ENCODE peak calls at places on chromosomes 2 and 18, in four cellular contexts. A, F, K and M are unnamed samples.

GRCh38 chr18:9810994-9811393 is 74.8 kb upstream of the TXNDC2 start:
- DNase-seq in A (no peak), K (peak; percentile 66), F (no peak), M (no peak)

GRCh38 chr2:149489452-149489851 is 98.1 kb downstream of the MMADHC start:
- DNase-seq in A (no peak), K (no peak), F (no peak), M (no peak)

GRCh38 chr18:47184419-47185050 is 8.4 kb upstream of the IER3IP1 start:
- DNase-seq in K (no peak), F (no peak), A (no peak), M (no peak)

GRCh38 chr2:182952741-182953450 is 85.4 kb downstream of the NCKAP1 start:
- DNase-seq in A (no peak), K (no peak), F (no peak), M (no peak)

GRCh38 chr2:235661538-235661937 is 167.7 kb downstream of the AGAP1 start:
- DNase-seq in A (no peak), K (no peak), F (no peak), M (no peak)

GRCh38 chr2:236169741-236170654 is 1.8 kb upstream of the GBX2 start:
- DNase-seq in A (no peak), F (no peak), K (no peak), M (no peak)

GRCh38 chr2:227106845-227107759 is 56.9 kb downstream of the COL4A4 start:
- DNase-seq in F (no peak), K (no peak), A (no peak), M (peak; percentile 38)

GRCh38 chr18:59265246-59266018 is 7.8 kb downstream of the RAX start:
- DNase-seq in A (no peak), F (no peak), K (no peak), M (no peak)

GRCh38 chr2:179343945-179344279 is 79.3 kb upstream of the SESTD1 start:
- DNase-seq in A (no peak), K (no peak), F (no peak), M (no peak)

GRCh38 chr2:145032791-145033190 is 512.9 kb upstream of the ZEB2 start:
- DNase-seq in A (no peak), F (no peak), K (no peak), M (no peak)

GRCh38 chr2:144256996-144257707 is 262.8 kb downstream of the ZEB2 start:
- DNase-seq in K (no peak), A (no peak), F (no peak), M (no peak)

GRCh38 chr18:78622251-78622953 is 357.2 kb upstream of the SALL3 start:
- DNase-seq in K (no peak), F (no peak), A (no peak), M (no peak)

GRCh38 chr18:78621141-78621540 is 358.5 kb upstream of the SALL3 start:
- DNase-seq in F (no peak), A (no peak), K (no peak), M (no peak)

GRCh38 chr18:78625446-78625845 is 354.2 kb upstream of the SALL3 start:
- DNase-seq in K (no peak), A (no peak), F (no peak), M (no peak)

GRCh38 chr18:78624646-78625279 is 354.9 kb upstream of the SALL3 start:
- DNase-seq in K (no peak), A (no peak), F (no peak), M (no peak)

GRCh38 chr18:78623142-78623541 is 356.5 kb upstream of the SALL3 start:
- DNase-seq in A (no peak), F (no peak), K (no peak), M (no peak)
- TF ChIP-seq POLR2A in A (no peak), F (no peak), K (no peak), M (no peak)

GRCh38 chr2:240451791-240452470 is 16.5 kb downstream of the GPC1 start:
- DNase-seq in A (no peak), F (no peak), K (peak; percentile 21), M (no peak)

GRCh38 chr2:240451108-240451611 is 15.7 kb downstream of the GPC1 start:
- DNase-seq in A (no peak), K (peak; percentile 44), F (no peak), M (peak; percentile 82)

GRCh38 chr2:240454031-240454901 is 18.8 kb downstream of the GPC1 start:
- DNase-seq in F (no peak), K (peak; percentile 28), A (no peak), M (no peak)

GRCh38 chr2:240453461-240454030 is 18.1 kb downstream of the GPC1 start:
- DNase-seq in K (peak; percentile 19), A (no peak), F (no peak), M (no peak)

GRCh38 chr2:240452471-240453256 is 17.2 kb downstream of the GPC1 start:
- DNase-seq in F (no peak), K (peak; percentile 70), A (no peak), M (peak; percentile 77)
- TF ChIP-seq POLR2A in F (no peak), K (no peak), A (no peak), M (peak; percentile 63)

DNA sequence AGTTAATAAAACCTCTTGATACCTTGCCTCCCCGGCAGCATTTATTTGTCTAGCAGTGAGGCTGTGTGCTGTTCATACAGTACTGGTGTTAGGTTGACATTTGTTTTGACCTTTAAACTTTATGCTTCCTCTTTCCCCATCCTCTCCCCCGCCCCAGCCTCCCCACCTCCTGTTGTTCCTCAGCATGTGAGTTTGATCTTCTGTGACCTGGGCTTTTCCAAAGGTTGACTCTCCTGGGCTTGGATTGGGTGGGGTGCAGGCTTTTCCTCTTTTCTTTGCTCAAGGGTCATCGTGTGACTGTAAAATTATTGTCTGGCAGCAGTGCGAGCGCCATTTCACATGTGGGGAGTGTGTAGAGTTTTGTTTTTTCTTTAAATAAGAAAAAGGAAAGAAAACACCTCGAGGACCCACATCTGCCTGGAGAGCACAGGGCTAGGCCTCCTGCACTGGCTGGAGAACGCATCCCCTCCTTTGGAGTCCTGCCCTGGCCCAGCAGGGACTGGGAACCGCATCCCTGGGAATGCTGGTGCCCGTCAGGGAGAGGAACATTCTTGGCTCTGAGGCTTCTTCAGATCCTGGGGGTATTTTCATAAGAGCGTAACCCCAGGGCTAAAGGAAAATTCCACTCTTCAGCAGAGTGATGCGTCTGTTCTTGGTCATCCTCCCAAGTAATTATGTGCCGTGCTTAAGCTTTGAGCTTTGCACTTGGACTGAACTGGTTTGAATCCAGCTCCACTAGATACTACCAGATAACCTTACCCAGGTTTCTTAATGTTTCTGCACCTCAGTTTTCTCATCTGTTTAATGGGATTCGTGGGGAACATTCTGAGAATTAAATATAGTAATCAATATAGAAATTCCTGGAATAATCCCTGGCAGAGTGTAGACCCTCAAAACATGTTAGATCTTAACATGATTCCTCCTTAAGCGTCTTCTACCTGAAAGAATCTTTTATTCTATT is 91.5 kb downstream of the SETBP1 start:
- DNase-seq in K (no peak), A (no peak), F (no peak), M (no peak)
- TF ChIP-seq POLR2A in K (no peak), A (no peak), F (no peak), M (no peak)

GRCh38 chr2:28906821-28907220 is 12.4 kb downstream of the WDR43 start:
- DNase-seq in K (no peak), A (no peak), F (no peak), M (no peak)

GRCh38 chr2:28909655-28910054 is 15.2 kb downstream of the WDR43 start:
- DNase-seq in A (no peak), F (no peak), K (no peak), M (no peak)

GRCh38 chr2:28906376-28906775 is 11.9 kb downstream of the WDR43 start:
- DNase-seq in F (no peak), K (no peak), A (no peak), M (no peak)

GRCh38 chr2:28905533-28905932 is 11.1 kb downstream of the WDR43 start:
- DNase-seq in F (no peak), A (no peak), K (no peak), M (no peak)

GRCh38 chr2:28908172-28908571 is 13.7 kb downstream of the WDR43 start:
- DNase-seq in A (no peak), F (no peak), K (no peak), M (no peak)
- TF ChIP-seq POLR2A in A (no peak), F (no peak), K (no peak), M (no peak)

DNA sequence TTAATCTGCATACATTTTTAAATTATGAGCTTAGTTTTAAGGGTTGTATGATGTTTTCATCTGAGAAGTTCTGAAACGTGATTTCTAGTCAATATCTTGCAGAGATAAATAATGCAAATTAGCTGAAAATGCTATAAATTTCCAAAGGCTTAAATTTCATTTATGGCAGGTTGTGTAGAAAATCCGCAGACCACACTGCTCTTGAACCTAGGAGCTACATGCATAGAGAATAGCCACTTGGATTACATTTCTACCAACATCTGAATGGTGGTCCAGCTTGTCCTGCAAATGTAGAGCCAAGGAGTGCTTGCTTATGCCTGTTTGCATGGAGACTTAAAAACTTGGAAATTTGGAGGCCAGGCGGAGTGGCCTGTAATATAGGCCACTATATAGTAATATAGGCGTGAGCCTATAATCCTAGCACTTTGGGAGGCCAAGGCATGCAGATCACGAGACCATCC is 6.8 kb downstream of the MAT2A start:
- DNase-seq in F (no peak), K (no peak), A (no peak), M (no peak)
- TF ChIP-seq POLR2A in F (no peak), K (no peak), A (no peak), M (no peak)

DNA sequence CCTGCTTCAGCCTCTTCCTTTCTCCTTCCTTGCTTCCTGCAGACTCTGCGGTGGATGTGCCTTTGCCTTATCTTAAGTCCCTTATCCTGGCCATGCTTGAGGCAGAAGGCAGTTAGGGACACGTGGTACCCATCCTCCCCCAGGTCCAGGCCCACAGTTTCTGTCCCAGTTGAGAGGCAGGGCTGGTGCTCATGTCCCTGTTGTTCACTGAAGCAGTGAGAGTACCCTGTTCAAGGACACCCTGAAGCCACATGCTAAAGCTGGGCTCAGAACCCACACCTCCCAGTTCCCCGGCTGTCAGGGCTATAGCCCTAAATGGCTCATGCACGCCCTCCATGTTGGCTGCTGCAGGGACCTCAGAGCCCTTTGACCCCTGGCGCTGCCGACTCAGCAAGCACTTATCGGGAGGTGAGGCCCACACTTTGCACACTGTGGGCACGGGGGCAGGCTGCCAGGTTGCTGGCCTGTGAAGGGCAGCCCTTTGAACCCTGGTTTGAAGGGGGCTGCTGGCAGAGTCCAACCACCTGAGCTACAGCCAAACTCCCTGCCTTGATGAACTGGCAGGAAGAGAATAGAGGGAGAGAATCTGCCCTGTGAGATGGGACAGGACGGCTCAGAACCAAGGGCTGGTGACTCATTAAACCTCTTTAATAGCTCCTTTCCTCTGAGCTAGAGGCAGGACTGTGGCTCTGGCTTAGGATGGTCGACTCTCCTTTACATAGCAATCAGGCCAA is 6.3 kb downstream of the KHK start:
- DNase-seq in A (no peak), F (no peak), K (no peak), M (no peak)
- TF ChIP-seq POLR2A in A (no peak), F (no peak), K (no peak), M (no peak)

GRCh38 chr2:161703863-161704262 is 79.6 kb downstream of the SLC4A10 start:
- DNase-seq in K (no peak), A (no peak), F (no peak), M (no peak)
- TF ChIP-seq POLR2A in K (no peak), A (no peak), F (no peak), M (no peak)

GRCh38 chr2:219496781-219497494 is 1.8 kb upstream of the GMPPA start:
- DNase-seq in K (no peak), F (no peak), A (no peak), M (no peak)
- TF ChIP-seq POLR2A in K (no peak), F (peak; percentile 3), A (no peak), M (no peak)